ENCODE peak calls at places on chromosomes 12 and 14, in six cellular contexts. One of them, this sample, is unnamed.

GRCh38 chr12:41701943-41702601 is 442.6 kb downstream of the GXYLT1 start:
- DNase-seq in adrenal gland: no peak
- DNase-seq in lung: no peak
- DNase-seq in GM12878: no peak
- DNase-seq in heart left ventricle: no peak
- DNase-seq in OCI-LY7: no peak
- DNase-seq in this sample: no peak

GRCh38 chr12:119988440-119988787 is 622 bp upstream of the BICDL1 start:
- DNase-seq in adrenal gland: no peak
- DNase-seq in lung: no peak
- DNase-seq in GM12878: no peak
- DNase-seq in heart left ventricle: no peak
- DNase-seq in OCI-LY7: no peak
- DNase-seq in this sample: no peak

GRCh38 chr12:5034605-5035004 is 9.1 kb upstream of the KCNA5 start:
- DNase-seq in adrenal gland: no peak
- DNase-seq in lung: no peak
- DNase-seq in GM12878: no peak
- DNase-seq in heart left ventricle: no peak
- DNase-seq in OCI-LY7: no peak
- DNase-seq in this sample: no peak

GRCh38 chr12:109653896-109654295 is 59.7 kb upstream of the FAM222A start:
- DNase-seq in adrenal gland: no peak
- DNase-seq in lung: no peak
- DNase-seq in GM12878: no peak
- DNase-seq in heart left ventricle: no peak
- DNase-seq in OCI-LY7: no peak
- DNase-seq in this sample: no peak

GRCh38 chr14:88599761-88600439 is 37.1 kb downstream of the ZC3H14 start:
- DNase-seq in adrenal gland: no peak
- DNase-seq in lung: no peak
- DNase-seq in GM12878: peak; percentile 77
- DNase-seq in heart left ventricle: no peak
- DNase-seq in OCI-LY7: peak; percentile 21
- DNase-seq in this sample: no peak

GRCh38 chr12:121713257-121714155 is 954 bp downstream of the TMEM120B start:
- DNase-seq in adrenal gland: peak; percentile 48
- DNase-seq in lung: no peak
- DNase-seq in GM12878: no peak
- DNase-seq in heart left ventricle: peak; percentile 43
- DNase-seq in OCI-LY7: no peak
- DNase-seq in this sample: no peak

GRCh38 chr12:125657681-125658080 is 592.4 kb downstream of the AACS start:
- DNase-seq in adrenal gland: no peak
- DNase-seq in lung: no peak
- DNase-seq in GM12878: no peak
- DNase-seq in heart left ventricle: no peak
- DNase-seq in OCI-LY7: no peak
- DNase-seq in this sample: no peak

GRCh38 chr12:64681200-64682052 is 71.1 kb downstream of the RASSF3 start:
- DNase-seq in adrenal gland: no peak
- DNase-seq in lung: no peak
- DNase-seq in GM12878: no peak
- DNase-seq in heart left ventricle: no peak
- DNase-seq in OCI-LY7: no peak
- DNase-seq in this sample: no peak

GRCh38 chr14:34837801-34838322 is 37.3 kb downstream of the BAZ1A start:
- DNase-seq in adrenal gland: no peak
- DNase-seq in lung: no peak
- DNase-seq in GM12878: no peak
- DNase-seq in heart left ventricle: no peak
- DNase-seq in OCI-LY7: no peak
- DNase-seq in this sample: no peak

GRCh38 chr12:53187145-53187899 is 6.6 kb upstream of the CSAD start:
- DNase-seq in adrenal gland: no peak
- DNase-seq in lung: no peak
- DNase-seq in GM12878: no peak
- DNase-seq in heart left ventricle: no peak
- DNase-seq in OCI-LY7: no peak
- DNase-seq in this sample: no peak

GRCh38 chr12:109483346-109483745 is 5.9 kb downstream of the UBE3B start:
- DNase-seq in adrenal gland: no peak
- DNase-seq in lung: no peak
- DNase-seq in GM12878: no peak
- DNase-seq in heart left ventricle: no peak
- DNase-seq in OCI-LY7: no peak
- DNase-seq in this sample: no peak

GRCh38 chr14:54719406-54719805 is 152.5 kb downstream of the SAMD4A start:
- DNase-seq in adrenal gland: no peak
- DNase-seq in lung: no peak
- DNase-seq in GM12878: no peak
- DNase-seq in heart left ventricle: no peak
- DNase-seq in OCI-LY7: no peak
- DNase-seq in this sample: no peak

GRCh38 chr12:108734200-108734906 is 3.0 kb upstream of the CORO1C start:
- DNase-seq in adrenal gland: no peak
- DNase-seq in lung: no peak
- DNase-seq in GM12878: peak; percentile 42
- DNase-seq in heart left ventricle: no peak
- DNase-seq in OCI-LY7: no peak
- DNase-seq in this sample: no peak

GRCh38 chr12:2339022-2339431 is 286.2 kb downstream of the CACNA1C start:
- DNase-seq in adrenal gland: no peak
- DNase-seq in lung: no peak
- DNase-seq in GM12878: no peak
- DNase-seq in heart left ventricle: no peak
- DNase-seq in OCI-LY7: no peak
- DNase-seq in this sample: no peak

GRCh38 chr14:103828315-103828967 is 18.9 kb downstream of the PPP1R13B start:
- DNase-seq in adrenal gland: peak; percentile 71
- DNase-seq in lung: no peak
- DNase-seq in GM12878: no peak
- DNase-seq in heart left ventricle: peak; percentile 47
- DNase-seq in OCI-LY7: no peak
- DNase-seq in this sample: no peak

GRCh38 chr14:59377991-59378720 is 87.0 kb downstream of the GPR135 start:
- DNase-seq in adrenal gland: no peak
- DNase-seq in lung: no peak
- DNase-seq in GM12878: no peak
- DNase-seq in heart left ventricle: no peak
- DNase-seq in OCI-LY7: no peak
- DNase-seq in this sample: no peak

GRCh38 chr12:49121047-49121696 is 10.0 kb downstream of the TUBA1B start:
- DNase-seq in adrenal gland: peak; percentile 50
- DNase-seq in lung: peak; percentile 45
- DNase-seq in GM12878: no peak
- DNase-seq in heart left ventricle: peak; percentile 47
- DNase-seq in OCI-LY7: peak; percentile 26
- DNase-seq in this sample: peak; percentile 37

GRCh38 chr14:32623300-32624093 is 294.4 kb downstream of the AKAP6 start:
- DNase-seq in adrenal gland: no peak
- DNase-seq in lung: no peak
- DNase-seq in GM12878: no peak
- DNase-seq in heart left ventricle: peak; percentile 32
- DNase-seq in OCI-LY7: no peak
- DNase-seq in this sample: no peak

GRCh38 chr14:101222362-101223090 is 319.0 kb upstream of the RTL1 start:
- DNase-seq in adrenal gland: no peak
- DNase-seq in lung: no peak
- DNase-seq in GM12878: no peak
- DNase-seq in heart left ventricle: no peak
- DNase-seq in OCI-LY7: no peak
- DNase-seq in this sample: no peak

GRCh38 chr12:25825494-25825893 is 133.0 kb upstream of the RASSF8 start:
- DNase-seq in adrenal gland: no peak
- DNase-seq in lung: no peak
- DNase-seq in GM12878: no peak
- DNase-seq in heart left ventricle: no peak
- DNase-seq in OCI-LY7: no peak
- DNase-seq in this sample: no peak

GRCh38 chr14:103404032-103404918 is 19.1 kb downstream of the MARK3 start:
- DNase-seq in adrenal gland: no peak
- DNase-seq in lung: peak; percentile 32
- DNase-seq in GM12878: no peak
- DNase-seq in heart left ventricle: no peak
- DNase-seq in OCI-LY7: no peak
- DNase-seq in this sample: no peak

GRCh38 chr12:43332977-43333649 is 218.9 kb downstream of the ADAMTS20 start:
- DNase-seq in adrenal gland: no peak
- DNase-seq in lung: no peak
- DNase-seq in GM12878: no peak
- DNase-seq in heart left ventricle: no peak
- DNase-seq in OCI-LY7: no peak
- DNase-seq in this sample: no peak

GRCh38 chr14:39459795-39460478 is 27.7 kb upstream of the FBXO33 start:
- DNase-seq in adrenal gland: no peak
- DNase-seq in lung: peak; percentile 47
- DNase-seq in GM12878: no peak
- DNase-seq in heart left ventricle: no peak
- DNase-seq in OCI-LY7: no peak
- DNase-seq in this sample: no peak

GRCh38 chr14:95886366-95886765 is 9.7 kb downstream of the TUNAR start:
- DNase-seq in adrenal gland: peak; percentile 38
- DNase-seq in lung: no peak
- DNase-seq in GM12878: no peak
- DNase-seq in heart left ventricle: no peak
- DNase-seq in OCI-LY7: no peak
- DNase-seq in this sample: no peak

GRCh38 chr12:106195638-106196037 is 52.2 kb downstream of the CKAP4 start:
- DNase-seq in adrenal gland: peak; percentile 45
- DNase-seq in lung: peak; percentile 35
- DNase-seq in GM12878: no peak
- DNase-seq in heart left ventricle: peak; percentile 62
- DNase-seq in OCI-LY7: no peak
- DNase-seq in this sample: no peak

GRCh38 chr14:80325688-80326087 is 114.4 kb upstream of the DIO2 start:
- DNase-seq in adrenal gland: no peak
- DNase-seq in lung: no peak
- DNase-seq in GM12878: no peak
- DNase-seq in heart left ventricle: no peak
- DNase-seq in OCI-LY7: no peak
- DNase-seq in this sample: no peak
- H3K27ac ChIP-seq in adrenal gland: no peak overlapping the region
- H3K27ac ChIP-seq in lung: no peak overlapping the region
- H3K27ac ChIP-seq in GM12878: no peak overlapping the region
- H3K27ac ChIP-seq in heart left ventricle: no peak overlapping the region
- H3K27ac ChIP-seq in OCI-LY7: no peak overlapping the region
- H3K27ac ChIP-seq in this sample: no peak overlapping the region

GRCh38 chr12:57889541-57889989 is 43.0 kb upstream of the CTDSP2 start:
- DNase-seq in adrenal gland: no peak
- DNase-seq in lung: peak; percentile 71
- DNase-seq in GM12878: no peak
- DNase-seq in heart left ventricle: peak; percentile 91
- DNase-seq in OCI-LY7: no peak
- DNase-seq in this sample: peak; percentile 37

GRCh38 chr12:57890191-57891120 is 43.9 kb upstream of the CTDSP2 start:
- DNase-seq in adrenal gland: no peak
- DNase-seq in lung: no peak
- DNase-seq in GM12878: no peak
- DNase-seq in heart left ventricle: no peak
- DNase-seq in OCI-LY7: no peak
- DNase-seq in this sample: no peak

GRCh38 chr12:57887631-57888406 is 41.3 kb upstream of the CTDSP2 start:
- DNase-seq in adrenal gland: no peak
- DNase-seq in lung: peak; percentile 33
- DNase-seq in GM12878: no peak
- DNase-seq in heart left ventricle: peak; percentile 40
- DNase-seq in OCI-LY7: no peak
- DNase-seq in this sample: no peak

GRCh38 chr12:57886590-57887363 is 40.2 kb upstream of the CTDSP2 start:
- DNase-seq in adrenal gland: no peak
- DNase-seq in lung: no peak
- DNase-seq in GM12878: no peak
- DNase-seq in heart left ventricle: no peak
- DNase-seq in OCI-LY7: no peak
- DNase-seq in this sample: no peak

DNA sequence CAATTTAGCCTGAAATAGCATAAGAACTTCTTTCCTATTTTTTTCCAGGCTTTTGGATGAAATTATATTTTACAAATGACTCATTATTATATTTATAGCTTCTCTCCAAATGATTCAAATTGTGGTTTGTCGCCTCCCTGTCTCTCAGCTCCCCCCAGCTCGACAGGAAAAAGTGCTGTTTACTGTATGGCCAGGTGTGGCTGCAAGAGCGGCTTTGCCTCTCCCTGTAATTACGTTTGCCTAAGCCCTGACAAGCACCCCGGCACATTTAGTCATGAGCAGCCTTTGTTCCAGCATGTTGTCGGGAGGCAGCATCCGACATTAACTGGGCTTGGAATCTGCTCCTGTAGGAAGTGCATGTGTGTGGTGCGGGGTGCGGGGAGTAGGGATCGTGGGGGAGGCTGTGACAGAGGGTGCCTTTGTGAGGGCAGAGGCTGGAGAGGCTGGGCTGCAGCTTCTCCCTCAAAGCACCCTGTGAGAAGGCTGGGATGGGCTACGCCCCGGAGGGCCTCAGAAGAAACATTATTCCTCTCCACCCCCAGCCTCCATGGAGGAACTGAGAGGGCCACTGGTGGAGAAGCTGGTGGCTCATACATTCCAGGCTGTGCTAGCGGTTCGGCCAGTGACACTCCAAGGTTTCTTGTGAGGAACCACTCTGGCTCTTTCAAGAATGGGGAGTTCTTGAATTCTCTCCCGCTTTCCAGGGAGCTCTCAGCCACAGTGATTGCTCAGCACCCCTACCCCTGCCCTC is 42.1 kb upstream of the CTDSP2 start:
- DNase-seq in adrenal gland: no peak
- DNase-seq in lung: peak; percentile 39
- DNase-seq in GM12878: no peak
- DNase-seq in heart left ventricle: peak; percentile 58
- DNase-seq in OCI-LY7: peak; percentile 43
- DNase-seq in this sample: peak; percentile 77
- H3K4me3 ChIP-seq in adrenal gland: no peak overlapping the region
- H3K4me3 ChIP-seq in lung: no peak overlapping the region
- H3K4me3 ChIP-seq in GM12878: no peak overlapping the region
- H3K4me3 ChIP-seq in heart left ventricle: peak overlapping the region; percentile 30
- H3K4me3 ChIP-seq in OCI-LY7: no peak overlapping the region
- H3K4me3 ChIP-seq in this sample: peak overlapping the region; percentile 29

GRCh38 chr12:102323799-102324198 is 126.2 kb upstream of the PMCH start:
- DNase-seq in adrenal gland: no peak
- DNase-seq in lung: no peak
- DNase-seq in GM12878: no peak
- DNase-seq in heart left ventricle: no peak
- DNase-seq in OCI-LY7: no peak
- DNase-seq in this sample: no peak
- TF ChIP-seq CTCF in adrenal gland: no peak
- TF ChIP-seq CTCF in lung: no peak
- TF ChIP-seq CTCF in GM12878: no peak
- TF ChIP-seq CTCF in heart left ventricle: no peak
- TF ChIP-seq CTCF in OCI-LY7: no peak
- TF ChIP-seq CTCF in this sample: no peak

DNA sequence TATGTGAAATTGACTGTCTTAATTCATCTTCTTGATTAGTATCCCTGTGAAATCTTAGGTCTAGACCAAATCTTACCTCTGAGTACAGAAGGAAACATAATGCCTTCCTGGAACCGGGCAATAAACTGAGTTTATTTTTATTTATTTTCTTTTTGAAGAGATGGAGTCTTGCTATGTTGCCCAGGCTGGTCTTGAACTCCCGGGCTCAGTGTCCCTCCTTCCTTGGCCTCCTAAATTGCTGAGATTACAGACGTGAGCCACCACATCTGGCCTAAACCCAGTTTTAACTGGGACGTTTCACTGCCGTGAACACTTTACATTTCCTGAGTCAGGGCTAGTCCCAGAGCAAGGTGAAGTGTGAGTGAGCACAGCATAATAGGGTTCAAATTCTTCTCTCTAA is 714 bp downstream of the GUCY2C start:
- DNase-seq in adrenal gland: no peak
- DNase-seq in lung: no peak
- DNase-seq in GM12878: no peak
- DNase-seq in heart left ventricle: no peak
- DNase-seq in OCI-LY7: no peak
- DNase-seq in this sample: no peak
- H3K27ac ChIP-seq in adrenal gland: no peak overlapping the region
- H3K27ac ChIP-seq in lung: no peak overlapping the region
- H3K27ac ChIP-seq in GM12878: no peak overlapping the region
- H3K27ac ChIP-seq in heart left ventricle: no peak overlapping the region
- H3K27ac ChIP-seq in OCI-LY7: no peak overlapping the region
- H3K27ac ChIP-seq in this sample: no peak overlapping the region

This sample was measured in dorsolateral prefrontal cortex.